ENCODE peak calls at places on chromosomes 13 and 19, in ten cellular contexts. F is B cell; Q is cardiac muscle cell; H is KG1; Y is NCI-H2081 treated with DMSO at 0.1 percent for 48 hours; B is activated CD4-positive, alpha-beta memory T cell treated with anti-CD3 and anti-CD28 coated beads, Interleukin-2, amount 10 ng/mL, durations not matched to agents 7 days and 5 days; N is stimulated activated CD4-positive, alpha-beta T cell treated with anti-CD3 and anti-CD28 coated beads, Interleukin-4, amount 100 ng/mL, for 48 hours; J is tibial artery; R is substantia nigra; S is activated CD4-positive, alpha-beta T cell treated with anti-CD3 and anti-CD28 coated beads, Interleukin-2, amount 10 ng/mL, durations not matched to agents 7 days and 5 days. L is an unnamed sample.

GRCh38 chr13:73833331-73834070 is 300.7 kb downstream of the KLF12 start:
- DNase-seq in F (no peak), Q (no peak), H (no peak), Y (no peak), B (no peak), N (no peak), J (no peak), R (no peak), S (no peak), L (no peak)

GRCh38 chr19:50173144-50173543 is 10.1 kb upstream of the IZUMO2 start:
- DNase-seq in F (no peak), Q (no peak), H (no peak), Y (no peak), B (peak), N (no peak), J (no peak), R (no peak), S (peak), L (no peak)

GRCh38 chr19:35166100-35167063 is 11.8 kb downstream of the FXYD5 start:
- DNase-seq in F (no peak), Q (no peak), H (no peak), Y (no peak), B (no peak), N (no peak), J (no peak), R (no peak), S (no peak), L (no peak)

GRCh38 chr19:55738302-55738701 is at the start of gene NLRP9:
- DNase-seq in F (no peak), Q (no peak), H (no peak), Y (no peak), B (no peak), N (no peak), J (no peak), R (no peak), S (no peak), L (no peak)

GRCh38 chr13:112776971-112777370 is 87.1 kb downstream of the ATP11A start:
- DNase-seq in F (no peak), Q (no peak), H (no peak), Y (no peak), B (no peak), N (no peak), J (no peak), R (no peak), S (no peak), L (no peak)

GRCh38 chr19:6061420-6062130 is 48.7 kb downstream of the RFX2 start:
- DNase-seq in F (no peak), Q (no peak), H (no peak), Y (no peak), B (no peak), N (no peak), J (peak), R (no peak), S (no peak), L (peak)

GRCh38 chr19:33259532-33259931 is 33.9 kb upstream of the SLC7A10 start:
- DNase-seq in F (no peak), Q (no peak), H (no peak), Y (no peak), B (no peak), N (no peak), J (no peak), R (no peak), S (no peak), L (peak)

GRCh38 chr19:33175886-33176669 is 18.1 kb upstream of the LRP3 start:
- DNase-seq in F (no peak), Q (peak), H (no peak), Y (no peak), B (peak), N (no peak), J (no peak), R (peak), S (peak), L (no peak)

GRCh38 chr13:105363747-105364177 is 1171.7 kb downstream of the EFNB2 start:
- DNase-seq in F (no peak), Q (no peak), H (peak), Y (peak), B (no peak), N (no peak), J (no peak), R (no peak), S (no peak), L (no peak)

GRCh38 chr19:34282611-34283519 is 28.5 kb downstream of the GARRE1 start:
- DNase-seq in F (no peak), Q (no peak), H (no peak), Y (no peak), B (no peak), N (no peak), J (no peak), R (no peak), S (no peak), L (no peak)

GRCh38 chr13:39362652-39363390 is 240.2 kb downstream of the LHFPL6 start:
- DNase-seq in F (no peak), Q (no peak), H (no peak), Y (no peak), B (no peak), N (no peak), J (no peak), R (no peak), S (no peak), L (peak)

GRCh38 chr13:34031629-34032028 is 213.7 kb downstream of the RFC3 start:
- DNase-seq in F (no peak), Q (no peak), H (no peak), Y (no peak), B (no peak), N (no peak), J (no peak), R (no peak), S (no peak), L (no peak)

GRCh38 chr19:52734340-52734892 is 428 bp downstream of the ZNF611 start:
- DNase-seq in F (no peak), Q (peak), H (no peak), Y (no peak), B (peak), N (no peak), J (no peak), R (no peak), S (no peak), L (no peak)

GRCh38 chr13:51844862-51845573 is at the start of gene TMEM272:
- DNase-seq in F (peak), Q (peak), H (no peak), Y (no peak), B (peak), N (peak), J (no peak), R (peak), S (peak), L (peak)

GRCh38 chr13:109974354-109974753 is 188.0 kb upstream of the IRS2 start:
- DNase-seq in F (no peak), Q (no peak), H (no peak), Y (no peak), B (no peak), N (no peak), J (no peak), R (no peak), S (no peak), L (no peak)

GRCh38 chr13:33145667-33146066 is 129.4 kb downstream of the KL start:
- DNase-seq in F (no peak), Q (no peak), H (no peak), Y (no peak), B (no peak), N (no peak), J (no peak), R (no peak), S (no peak), L (no peak)

GRCh38 chr13:27283906-27284523 is 13.4 kb downstream of the RASL11A start:
- DNase-seq in F (peak), Q (no peak), H (no peak), Y (no peak), B (peak), N (no peak), J (peak), R (peak), S (no peak), L (peak)

L was measured in midbrain.